ENCODE peak calls at places on chromosomes 4 and X, in seven cellular contexts. S is T-cell, O is DMS 273 treated with DMSO at 0.1 percent for 48 hours, Q is T-helper 2 cell, A is NCI-H2029 treated with DMSO at 0.1 percent for 48 hours, D is NCI-H1092 treated with DMSO at 0.1 percent for 48 hours, V is HS-27A. L is an unnamed sample.

GRCh38 chrX:105120460-105120859 is 100.0 kb downstream of the TEX13A start:
- DNase-seq in D (no peak), O (no peak), Q (no peak), S (no peak), V (no peak), A (no peak), L (no peak)

GRCh38 chr4:710916-711315 is 5.3 kb downstream of the PCGF3 start:
- DNase-seq in D (no peak), S (no peak), Q (no peak), V (no peak), O (no peak), A (no peak), L (no peak)

GRCh38 chr4:158824425-158825274 is 55.8 kb downstream of the FNIP2 start:
- DNase-seq in A (no peak), S (no peak), Q (no peak), D (no peak), V (no peak), O (peak), L (no peak)

GRCh38 chr4:101835121-101835904 is 44.8 kb downstream of the BANK1 start:
- DNase-seq in S (no peak), O (no peak), V (no peak), Q (no peak), A (peak), D (peak), L (no peak)

GRCh38 chr4:158302076-158302866 is 92.0 kb downstream of the TMEM144 start:
- DNase-seq in O (no peak), D (no peak), V (no peak), S (no peak), Q (no peak), A (no peak), L (no peak)

GRCh38 chr4:158172558-158173258 is at the start of gene GASK1B:
- DNase-seq in A (no peak), Q (peak), S (no peak), O (no peak), D (peak), V (peak), L (no peak)

GRCh38 chr4:121189811-121190210 is 25.7 kb upstream of the TNIP3 start:
- DNase-seq in S (peak), Q (peak), O (no peak), V (no peak), A (no peak), D (no peak), L (peak)

GRCh38 chr4:145177511-145177905 is 2.9 kb downstream of the OTUD4 start:
- DNase-seq in D (no peak), A (no peak), O (no peak), S (no peak), Q (peak), V (no peak), L (no peak)

GRCh38 chrX:66142351-66142750 is 21.7 kb upstream of the HEPH start:
- DNase-seq in V (no peak), Q (peak), O (no peak), S (no peak), A (no peak), D (no peak), L (no peak)